ENCODE peak calls at places on chromosomes 7 and 10, in ten cellular contexts. I is HL-60; W is endothelial cell; N is type B pancreatic cell; C is T-helper 2 cell treated with Interferon-gamma antibody and Interleukin-4, amounts not matched to agents 5 μg/mL and 100 μg/mL, for 36 hours; R is KBM-7; O is NCI-H510A; U is NCI-H345; G is neural crest cell; D is GM04503. V is an unnamed sample.

GRCh38 chr7:149558149-149558861 is 60.7 kb upstream of the ZNF746 start:
- DNase-seq in N (no peak), U (no peak), W (no peak), I (no peak), C (no peak), O (no peak), R (no peak), G (no peak), D (peak; percentile 68), V (no peak)

GRCh38 chr7:43443380-43443779 is 139.5 kb upstream of the STK17A start:
- DNase-seq in O (no peak), C (no peak), W (no peak), N (no peak), U (no peak), R (no peak), I (no peak), G (no peak), D (no peak), V (no peak)

GRCh38 chr7:131945948-131946525 is 389.6 kb upstream of the PODXL start:
- DNase-seq in U (no peak), I (no peak), C (no peak), R (no peak), G (no peak), W (no peak), O (no peak), D (no peak), N (no peak), V (no peak)

GRCh38 chr10:10515479-10516204 is 502.0 kb upstream of the CELF2 start:
- DNase-seq in O (no peak), R (no peak), U (no peak), C (no peak), D (no peak), I (no peak), N (no peak), G (no peak), W (no peak), V (no peak)

GRCh38 chr7:22786290-22786932 is 36.2 kb downstream of the TOMM7 start:
- DNase-seq in D (no peak), W (no peak), N (no peak), C (no peak), G (no peak), R (no peak), I (no peak), U (no peak), O (no peak), V (no peak)

GRCh38 chr10:6721964-6722615 is 142.0 kb upstream of the PRKCQ start:
- DNase-seq in O (no peak), R (no peak), I (no peak), W (no peak), U (no peak), N (no peak), D (peak; percentile 87), G (no peak), C (no peak), V (no peak)

GRCh38 chr7:151705744-151706567 is 171.0 kb downstream of the PRKAG2 start:
- DNase-seq in D (no peak), U (no peak), N (no peak), I (no peak), C (no peak), O (no peak), W (peak; percentile 52), G (peak; percentile 31), R (peak; percentile 43), V (no peak)

GRCh38 chr7:115229401-115230083 is 307.6 kb downstream of the MDFIC start:
- DNase-seq in G (no peak), R (no peak), W (no peak), D (no peak), U (no peak), O (peak; percentile 3), I (no peak), C (no peak), N (no peak), V (no peak)

GRCh38 chr7:158261362-158262235 is 326.0 kb downstream of the PTPRN2 start:
- DNase-seq in N (no peak), O (no peak), R (no peak), W (no peak), D (no peak), I (no peak), G (no peak), U (no peak), C (no peak), V (no peak)

V was measured in NCI-H774.